ENCODE peak calls at places on chromosomes 11 and 22, in six cellular contexts. W, C, E, Q, I and T are unnamed samples. For H3K4me1, the result is how much of the 10 kb centered on the place peaks cover.

GRCh38 chr11:79676396-79676795 is 235.6 kb upstream of the TENM4 start:
- DNase-seq in C (no peak), Q (no peak), W (no peak), E (no peak), I (no peak), T (no peak)

GRCh38 chr11:93740802-93741093 is 547 bp downstream of the TAF1D start:
- DNase-seq in I (peak), C (peak), E (peak), W (peak), Q (peak), T (peak)

GRCh38 chr22:47209077-47209514 is 446.6 kb downstream of the TBC1D22A start:
- DNase-seq in Q (no peak), W (no peak), I (no peak), C (no peak), E (peak), T (no peak)

GRCh38 chr22:50185384-50186087 is at the start of gene TRABD:
- DNase-seq in I (peak), W (peak), E (peak), C (peak), Q (peak), T (peak)

GRCh38 chr11:109247071-109247470 is 174.9 kb upstream of the C11orf87 start:
- DNase-seq in Q (no peak), E (no peak), I (no peak), C (no peak), W (no peak), T (no peak)

GRCh38 chr22:30873661-30874060 is 94.9 kb downstream of the MORC2 start:
- DNase-seq in I (no peak), C (no peak), Q (no peak), E (no peak), W (no peak), T (no peak)

GRCh38 chr11:1555713-1556153 is 16.3 kb downstream of the DUSP8 start:
- DNase-seq in Q (no peak), W (no peak), E (peak), I (no peak), C (no peak), T (no peak)

GRCh38 chr11:112828433-112828832 is 132.8 kb upstream of the NCAM1 start:
- DNase-seq in Q (no peak), E (no peak), C (no peak), I (no peak), W (no peak), T (no peak)

GRCh38 chr22:45072322-45072903 is 62.6 kb upstream of the PHF21B start:
- DNase-seq in I (no peak), C (no peak), W (no peak), Q (peak), E (no peak), T (no peak)

GRCh38 chr11:69878927-69879733 is 59.9 kb upstream of the FGF3 start:
- DNase-seq in E (no peak), W (no peak), C (no peak), I (peak), Q (no peak), T (no peak)

GRCh38 chr11:117199061-117199915 is at the start of gene TAGLN:
- DNase-seq in I (peak), C (peak), W (no peak), E (peak), Q (no peak), T (peak)

GRCh38 chr11:2775083-2775625 is 75.4 kb upstream of the KCNQ1OT1 start:
- DNase-seq in E (no peak), W (no peak), Q (no peak), I (no peak), C (no peak), T (peak)

GRCh38 chr11:112225753-112226061 is 521 bp upstream of the PTS start:
- DNase-seq in W (no peak), C (no peak), I (no peak), Q (no peak), E (peak), T (peak)

GRCh38 chr11:85752201-85752889 is 58.6 kb downstream of the SYTL2 start:
- DNase-seq in C (no peak), I (no peak), Q (no peak), W (no peak), E (no peak), T (no peak)

GRCh38 chr11:104736503-104736902 is 161.8 kb downstream of the CASP12 start:
- DNase-seq in E (no peak), C (no peak), I (no peak), W (peak), Q (no peak), T (no peak)

GRCh38 chr22:30413001-30413400 is 12.6 kb upstream of the MTFP1 start:
- DNase-seq in Q (no peak), I (no peak), C (no peak), W (no peak), E (no peak), T (no peak)

GRCh38 chr11:14254533-14255530 is 104.2 kb downstream of the RRAS2 start:
- DNase-seq in C (no peak), W (no peak), E (no peak), I (no peak), Q (no peak), T (no peak)

GRCh38 chr11:17719028-17719939 is at the start of gene MYOD1:
- DNase-seq in W (no peak), C (no peak), I (no peak), E (peak), Q (no peak), T (no peak)

GRCh38 chr11:59216654-59217640 is 4.2 kb upstream of the MPEG1 start:
- DNase-seq in C (peak), Q (no peak), E (no peak), W (no peak), I (no peak), T (no peak)

GRCh38 chr11:61083601-61084147 is 18.6 kb upstream of the CD5 start:
- DNase-seq in W (peak), Q (no peak), I (no peak), E (no peak), C (no peak), T (no peak)

GRCh38 chr11:93735627-93736026 is 5.7 kb downstream of the TAF1D start:
- DNase-seq in Q (no peak), I (no peak), E (no peak), C (no peak), W (no peak), T (no peak)

GRCh38 chr22:46001046-46001425 is 24.1 kb upstream of the WNT7B start:
- DNase-seq in W (no peak), I (no peak), Q (peak), C (no peak), E (peak), T (no peak)

GRCh38 chr11:46808804-46809431 is 37.2 kb downstream of the CKAP5 start:
- DNase-seq in Q (no peak), C (no peak), W (peak), E (no peak), I (no peak), T (no peak)

GRCh38 chr11:83508804-83509203 is 222.6 kb upstream of the CCDC90B start:
- DNase-seq in I (no peak), C (no peak), W (no peak), E (no peak), Q (no peak), T (no peak)

GRCh38 chr22:30422481-30423295 is 2.9 kb upstream of the MTFP1 start:
- DNase-seq in W (no peak), Q (peak), E (peak), C (peak), I (peak), T (peak)

GRCh38 chr11:114441921-114442320 is 2.7 kb downstream of the REXO2 start:
- DNase-seq in E (no peak), C (no peak), I (no peak), Q (no peak), W (no peak), T (no peak)

GRCh38 chr22:47623740-47624103 is 861.3 kb downstream of the TBC1D22A start:
- DNase-seq in Q (no peak), W (no peak), E (no peak), I (no peak), C (no peak), T (no peak)

GRCh38 chr11:86244063-86244521 is 461 bp upstream of the EED start:
- DNase-seq in Q (peak), I (peak), C (peak), W (peak), E (peak), T (peak)

GRCh38 chr11:134670961-134671370 is 258.9 kb upstream of the B3GAT1 start:
- DNase-seq in Q (no peak), I (no peak), C (no peak), W (no peak), E (no peak), T (no peak)

GRCh38 chr11:73381589-73381988 is 5.4 kb downstream of the RELT start:
- DNase-seq in W (no peak), C (no peak), Q (no peak), E (peak), I (no peak), T (no peak)

GRCh38 chr11:122917311-122917710 is 34.8 kb downstream of the JHY start:
- DNase-seq in C (no peak), Q (no peak), W (no peak), E (no peak), I (no peak), T (no peak)

GRCh38 chr22:33529424-33530113 is 390.7 kb downstream of the LARGE1 start:
- DNase-seq in Q (no peak), I (no peak), E (no peak), W (no peak), C (no peak), T (no peak)

GRCh38 chr11:19441752-19442553 is 201.2 kb upstream of the E2F8 start:
- DNase-seq in Q (peak), I (peak), W (peak), E (no peak), C (no peak), T (peak)

GRCh38 chr11:124760205-124760652 is 1.9 kb downstream of the ESAM start:
- DNase-seq in I (peak), C (peak), Q (no peak), E (peak), W (no peak), T (peak)
- H3K4me1 ChIP-seq in I (half or more), C (half or more), Q (under half), E (under half), W (under half), T (under half)

DNA sequence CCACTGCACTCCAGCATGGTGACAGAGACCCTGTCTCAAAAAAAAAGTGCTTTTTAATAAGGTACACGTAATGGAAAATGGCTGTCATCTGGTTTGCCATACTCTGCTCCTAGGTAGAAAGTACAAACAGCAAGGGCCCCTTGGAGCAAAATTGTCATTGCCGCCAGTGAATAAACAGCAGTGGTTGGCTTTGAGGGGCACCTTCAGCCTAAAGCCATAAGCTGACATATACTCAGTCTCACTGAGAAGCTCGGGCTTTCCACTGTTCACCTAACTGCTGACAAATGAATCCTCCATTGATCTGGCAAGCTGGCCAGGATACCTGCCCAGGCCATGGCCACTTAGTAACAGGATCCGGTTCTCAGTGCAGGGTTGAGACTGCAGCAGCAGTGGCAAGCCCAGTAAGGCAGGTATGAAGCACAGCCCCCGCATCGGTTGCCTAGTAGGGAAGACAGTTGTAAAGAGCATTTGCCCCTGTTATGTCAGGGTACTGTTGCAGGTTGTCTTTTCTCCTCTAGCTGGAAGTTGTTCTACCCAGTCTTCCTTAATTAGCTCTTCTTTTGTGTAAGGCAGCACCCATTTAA is 38.8 kb downstream of the MARK2 start:
- DNase-seq in E (no peak), Q (no peak), W (no peak), C (no peak), I (no peak), T (no peak)
- H3K4me1 ChIP-seq in E (under half), Q (under half), W (under half), C (half or more), I (half or more), T (under half)

GRCh38 chr22:35406443-35406842 is 6.5 kb downstream of the MCM5 start:
- DNase-seq in W (no peak), I (no peak), Q (no peak), C (no peak), E (no peak), T (no peak)
- H3K4me1 ChIP-seq in W (under half), I (under half), Q (under half), C (half or more), E (under half), T (under half)

DNA sequence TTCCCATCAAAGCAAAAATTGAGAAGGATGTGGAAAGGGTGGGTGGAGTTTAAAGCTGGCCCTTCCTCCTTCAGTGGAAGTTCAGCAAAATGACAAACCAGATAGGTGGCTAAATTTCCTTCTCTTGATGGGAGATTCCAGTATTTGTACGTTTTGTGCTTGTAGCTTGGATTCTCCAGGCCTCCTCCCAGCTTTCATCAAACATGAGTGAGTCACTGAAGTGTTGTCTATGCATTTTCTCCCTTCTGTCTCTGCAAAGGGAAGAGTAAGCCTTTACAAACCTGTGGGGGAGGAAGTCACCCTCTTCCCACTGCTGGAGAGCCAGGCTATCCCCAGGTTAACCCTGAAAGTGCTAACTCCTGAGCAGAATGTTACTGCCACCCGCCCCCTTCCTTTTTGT is 6.4 kb downstream of the MARK2 start:
- DNase-seq in C (no peak), Q (no peak), E (no peak), W (no peak), I (no peak), T (no peak)
- H3K4me1 ChIP-seq in C (half or more), Q (under half), E (half or more), W (half or more), I (half or more), T (under half)

GRCh38 chr11:57124912-57125311 is 56.8 kb upstream of the LRRC55 start:
- DNase-seq in E (no peak), W (no peak), Q (no peak), C (no peak), I (no peak), T (no peak)

GRCh38 chr11:57123590-57123989 is 58.2 kb upstream of the LRRC55 start:
- DNase-seq in W (no peak), Q (no peak), I (no peak), C (no peak), E (no peak), T (no peak)

GRCh38 chr11:57121996-57122395 is 59.8 kb upstream of the LRRC55 start:
- DNase-seq in W (no peak), E (no peak), C (no peak), Q (no peak), I (no peak), T (no peak)

GRCh38 chr11:57126766-57127400 is 54.9 kb upstream of the LRRC55 start:
- DNase-seq in C (no peak), Q (no peak), E (no peak), I (no peak), W (no peak), T (no peak)

GRCh38 chr11:57124460-57124859 is 57.3 kb upstream of the LRRC55 start:
- DNase-seq in C (no peak), Q (no peak), W (no peak), E (no peak), I (no peak), T (no peak)
- H3K4me1 ChIP-seq in C (under half), Q (under half), W (under half), E (under half), I (under half), T (under half)

GRCh38 chr22:37884420-37884819 is 21.7 kb upstream of the MICALL1 start:
- DNase-seq in E (no peak), C (no peak), I (no peak), Q (no peak), W (no peak), T (no peak)

GRCh38 chr22:37893583-37893983 is 12.5 kb upstream of the MICALL1 start:
- DNase-seq in C (no peak), E (no peak), I (no peak), Q (no peak), W (no peak), T (no peak)

GRCh38 chr22:37892566-37893338 is 13.3 kb upstream of the MICALL1 start:
- DNase-seq in Q (no peak), W (no peak), I (peak), E (no peak), C (peak), T (peak)

GRCh38 chr22:37891926-37892325 is 14.2 kb upstream of the MICALL1 start:
- DNase-seq in C (no peak), I (no peak), Q (no peak), W (no peak), E (no peak), T (no peak)

GRCh38 chr22:37887610-37888378 is 18.3 kb upstream of the MICALL1 start:
- DNase-seq in Q (no peak), W (no peak), E (no peak), I (no peak), C (no peak), T (peak)
- H3K4me1 ChIP-seq in Q (under half), W (under half), E (under half), I (under half), C (under half), T (under half)

GRCh38 chr11:121450424-121450823 is 1.7 kb upstream of the SORL1 start:
- DNase-seq in E (no peak), C (no peak), I (no peak), W (peak), Q (no peak), T (no peak)

GRCh38 chr11:121451178-121451981 is 734 bp upstream of the SORL1 start:
- DNase-seq in Q (no peak), I (no peak), W (peak), C (no peak), E (no peak), T (no peak)

GRCh38 chr11:121448431-121448941 is 3.6 kb upstream of the SORL1 start:
- DNase-seq in C (no peak), W (no peak), I (no peak), Q (no peak), E (no peak), T (no peak)

GRCh38 chr11:121449123-121449522 is 3.0 kb upstream of the SORL1 start:
- DNase-seq in Q (no peak), C (no peak), W (peak), I (no peak), E (no peak), T (no peak)

DNA sequence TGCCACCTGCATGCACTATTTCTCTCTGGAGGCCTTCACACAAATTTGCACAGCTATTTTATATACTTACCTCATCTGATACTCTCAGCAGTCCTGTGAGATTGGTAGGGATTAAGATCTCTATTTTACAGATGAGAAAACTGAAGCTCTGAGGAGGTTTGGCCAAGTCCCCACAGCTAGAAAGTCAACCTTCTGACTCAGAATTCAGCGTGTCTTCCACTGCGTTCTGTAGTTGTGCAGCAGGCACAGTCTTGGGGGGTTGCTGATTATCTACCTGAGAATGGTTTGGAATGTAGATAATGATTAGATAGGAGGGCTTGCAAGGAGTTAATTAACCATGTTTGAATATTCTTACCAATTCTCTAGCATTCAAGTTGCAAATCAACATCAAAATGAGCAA is 2.5 kb upstream of the SORL1 start:
- DNase-seq in Q (no peak), C (no peak), E (no peak), W (no peak), I (no peak), T (no peak)
- H3K4me1 ChIP-seq in Q (under half), C (half or more), E (under half), W (half or more), I (under half), T (under half)